ENCODE peak calls at places on chromosome 13, in four cellular contexts. One of them, this sample, is unnamed.

GRCh38 chr13:106548064-106548696 is 12.7 kb upstream of the EFNB2 start:
- DNase-seq in K562: no peak
- DNase-seq in H1: no peak
- DNase-seq in GM12878: no peak
- DNase-seq in this sample: no peak

GRCh38 chr13:40271931-40272775 is 394.3 kb downstream of the FOXO1 start:
- DNase-seq in K562: no peak
- DNase-seq in H1: no peak
- DNase-seq in GM12878: no peak
- DNase-seq in this sample: no peak

GRCh38 chr13:75670496-75670895 is 34.4 kb downstream of the LMO7 start:
- DNase-seq in K562: no peak
- DNase-seq in H1: no peak
- DNase-seq in GM12878: no peak
- DNase-seq in this sample: no peak

GRCh38 chr13:26257049-26257448 is 3.1 kb downstream of the CDK8 start:
- DNase-seq in K562: no peak
- DNase-seq in H1: no peak
- DNase-seq in GM12878: no peak
- DNase-seq in this sample: no peak

GRCh38 chr13:30872685-30873443 is 33.2 kb upstream of the MEDAG start:
- DNase-seq in K562: no peak
- DNase-seq in H1: no peak
- DNase-seq in GM12878: no peak
- DNase-seq in this sample: peak

GRCh38 chr13:24270639-24271131 is 38.7 kb upstream of the C1QTNF9 start:
- DNase-seq in K562: no peak
- DNase-seq in H1: no peak
- DNase-seq in GM12878: peak
- DNase-seq in this sample: peak

GRCh38 chr13:111900390-111901180 is 166.4 kb upstream of the SOX1 start:
- DNase-seq in K562: no peak
- DNase-seq in H1: peak
- DNase-seq in GM12878: no peak
- DNase-seq in this sample: no peak

GRCh38 chr13:34826432-34826831 is 115.6 kb upstream of the NBEA start:
- DNase-seq in K562: no peak
- DNase-seq in H1: no peak
- DNase-seq in GM12878: no peak
- DNase-seq in this sample: peak

GRCh38 chr13:40153516-40153915 is 498.1 kb downstream of the COG6 start:
- DNase-seq in K562: no peak
- DNase-seq in H1: no peak
- DNase-seq in GM12878: no peak
- DNase-seq in this sample: no peak

GRCh38 chr13:99996177-99996705 is 14.7 kb downstream of the ZIC2 start:
- DNase-seq in K562: no peak
- DNase-seq in H1: no peak
- DNase-seq in GM12878: no peak
- DNase-seq in this sample: no peak

GRCh38 chr13:86581711-86582110 is 782.5 kb upstream of the SLITRK6 start:
- DNase-seq in K562: no peak
- DNase-seq in H1: no peak
- DNase-seq in GM12878: no peak
- DNase-seq in this sample: no peak

GRCh38 chr13:52195052-52195837 is 35.8 kb upstream of the NEK3 start:
- DNase-seq in K562: no peak
- DNase-seq in H1: peak
- DNase-seq in GM12878: no peak
- DNase-seq in this sample: no peak

GRCh38 chr13:83876546-83876945 is 5.7 kb downstream of the SLITRK1 start:
- DNase-seq in K562: no peak
- DNase-seq in H1: no peak
- DNase-seq in GM12878: peak
- DNase-seq in this sample: no peak

GRCh38 chr13:97582170-97582569 is 148.2 kb downstream of the RAP2A start:
- DNase-seq in K562: no peak
- DNase-seq in H1: no peak
- DNase-seq in GM12878: no peak
- DNase-seq in this sample: no peak

GRCh38 chr13:33870046-33870668 is 52.2 kb downstream of the RFC3 start:
- DNase-seq in K562: no peak
- DNase-seq in H1: no peak
- DNase-seq in GM12878: no peak
- DNase-seq in this sample: no peak

GRCh38 chr13:46554971-46555370 is 2.0 kb downstream of the LRCH1 start:
- DNase-seq in K562: no peak
- DNase-seq in H1: no peak
- DNase-seq in GM12878: no peak
- DNase-seq in this sample: no peak

GRCh38 chr13:48412881-48413351 is at the start of gene LPAR6:
- DNase-seq in K562: no peak
- DNase-seq in H1: no peak
- DNase-seq in GM12878: no peak
- DNase-seq in this sample: peak

GRCh38 chr13:50222569-50223332 is 207.5 kb downstream of the KCNRG start:
- DNase-seq in K562: no peak
- DNase-seq in H1: no peak
- DNase-seq in GM12878: no peak
- DNase-seq in this sample: no peak

DNA sequence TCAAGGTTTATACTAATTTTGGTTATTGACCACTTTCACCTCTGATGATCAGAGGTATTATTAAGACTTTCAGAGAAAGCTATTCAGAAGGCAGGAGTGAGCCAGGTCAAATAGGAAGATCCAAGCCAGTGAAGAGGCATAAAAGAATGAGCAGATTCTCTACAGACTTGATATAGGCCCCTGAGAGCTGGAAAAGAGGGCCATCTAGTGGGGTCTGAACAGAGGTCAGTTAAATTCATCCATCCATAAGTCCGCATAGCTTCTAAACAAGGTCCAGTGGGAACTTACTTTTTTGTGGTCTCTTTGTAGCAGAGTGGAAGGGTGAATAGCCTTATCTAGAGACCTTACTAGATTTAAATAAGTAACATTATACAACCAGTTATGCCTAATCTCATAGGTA is 126.6 kb upstream of the UFM1 start:
- DNase-seq in K562: no peak
- DNase-seq in H1: no peak
- DNase-seq in GM12878: no peak
- DNase-seq in this sample: peak
- TF ChIP-seq HDAC6 in K562: no peak
- TF ChIP-seq HDAC6 in H1: no peak
- TF ChIP-seq HDAC6 in GM12878: no peak
- TF ChIP-seq HDAC6 in this sample: no peak

GRCh38 chr13:85230754-85231153 is 568.5 kb downstream of the SLITRK6 start:
- DNase-seq in K562: no peak
- DNase-seq in H1: no peak
- DNase-seq in GM12878: no peak
- DNase-seq in this sample: no peak
- TF ChIP-seq HDAC6 in K562: no peak
- TF ChIP-seq HDAC6 in H1: no peak
- TF ChIP-seq HDAC6 in GM12878: no peak
- TF ChIP-seq HDAC6 in this sample: no peak

GRCh38 chr13:22000191-22000590 is 329.3 kb downstream of the FGF9 start:
- DNase-seq in K562: no peak
- DNase-seq in H1: no peak
- DNase-seq in GM12878: no peak
- DNase-seq in this sample: no peak

GRCh38 chr13:21996049-21996448 is 325.2 kb downstream of the FGF9 start:
- DNase-seq in K562: no peak
- DNase-seq in H1: no peak
- DNase-seq in GM12878: no peak
- DNase-seq in this sample: no peak

GRCh38 chr13:21999666-22000065 is 328.8 kb downstream of the FGF9 start:
- DNase-seq in K562: no peak
- DNase-seq in H1: no peak
- DNase-seq in GM12878: no peak
- DNase-seq in this sample: no peak

GRCh38 chr13:21997726-21998125 is 326.9 kb downstream of the FGF9 start:
- DNase-seq in K562: no peak
- DNase-seq in H1: no peak
- DNase-seq in GM12878: no peak
- DNase-seq in this sample: no peak

GRCh38 chr13:21998279-21998678 is 327.4 kb downstream of the FGF9 start:
- DNase-seq in K562: no peak
- DNase-seq in H1: no peak
- DNase-seq in GM12878: no peak
- DNase-seq in this sample: peak
- TF ChIP-seq HDAC6 in K562: no peak
- TF ChIP-seq HDAC6 in H1: no peak
- TF ChIP-seq HDAC6 in GM12878: no peak
- TF ChIP-seq HDAC6 in this sample: no peak

DNA sequence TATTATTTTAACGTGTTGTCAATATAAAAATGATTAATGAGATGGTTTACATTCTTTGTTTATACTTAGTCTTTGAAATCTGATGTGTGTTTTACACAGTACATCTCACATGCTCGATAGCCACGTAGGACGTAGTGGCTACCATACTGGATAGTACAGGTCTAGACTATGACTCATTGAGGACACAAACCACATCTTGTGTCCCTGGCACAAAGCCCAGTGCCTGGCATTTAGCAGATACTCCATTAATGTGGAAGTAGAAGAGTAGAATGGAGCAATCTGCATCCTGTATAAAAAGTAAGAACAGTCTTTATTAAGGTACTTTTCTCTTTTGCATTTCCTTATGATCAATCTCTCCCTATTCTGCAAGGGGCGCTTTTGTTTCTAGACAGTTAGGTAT is 49.0 kb upstream of the FRY start:
- DNase-seq in K562: no peak
- DNase-seq in H1: no peak
- DNase-seq in GM12878: no peak
- DNase-seq in this sample: peak
- TF ChIP-seq HDAC6 in K562: no peak
- TF ChIP-seq HDAC6 in H1: no peak
- TF ChIP-seq HDAC6 in GM12878: no peak
- TF ChIP-seq HDAC6 in this sample: no peak

GRCh38 chr13:89239361-89240127 is 1568.4 kb downstream of the SLITRK5 start:
- DNase-seq in K562: no peak
- DNase-seq in H1: no peak
- DNase-seq in GM12878: no peak
- DNase-seq in this sample: no peak
- TF ChIP-seq HDAC6 in K562: no peak
- TF ChIP-seq HDAC6 in H1: no peak
- TF ChIP-seq HDAC6 in GM12878: no peak
- TF ChIP-seq HDAC6 in this sample: no peak

DNA sequence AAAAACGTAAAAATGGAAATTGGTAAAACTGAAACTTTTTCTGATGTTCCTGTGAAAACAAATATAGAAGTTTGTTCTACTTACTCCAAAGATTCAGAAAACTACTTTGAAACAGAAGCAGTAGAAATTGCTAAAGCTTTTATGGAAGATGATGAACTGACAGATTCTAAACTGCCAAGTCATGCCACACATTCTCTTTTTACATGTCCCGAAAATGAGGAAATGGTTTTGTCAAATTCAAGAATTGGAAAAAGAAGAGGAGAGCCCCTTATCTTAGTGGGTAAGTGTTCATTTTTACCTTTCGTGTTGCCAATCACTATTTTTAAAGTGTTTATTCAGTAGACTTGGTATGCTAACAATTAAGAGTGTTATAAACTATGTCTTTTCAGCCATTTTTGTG is 25.6 kb downstream of the BRCA2 start:
- DNase-seq in K562: no peak
- DNase-seq in H1: no peak
- DNase-seq in GM12878: no peak
- DNase-seq in this sample: no peak
- TF ChIP-seq HDAC6 in K562: no peak
- TF ChIP-seq HDAC6 in H1: no peak
- TF ChIP-seq HDAC6 in GM12878: no peak
- TF ChIP-seq HDAC6 in this sample: no peak

GRCh38 chr13:22846551-22846950 is 334.2 kb upstream of the SGCG start:
- DNase-seq in K562: no peak
- DNase-seq in H1: no peak
- DNase-seq in GM12878: no peak
- DNase-seq in this sample: no peak

DNA sequence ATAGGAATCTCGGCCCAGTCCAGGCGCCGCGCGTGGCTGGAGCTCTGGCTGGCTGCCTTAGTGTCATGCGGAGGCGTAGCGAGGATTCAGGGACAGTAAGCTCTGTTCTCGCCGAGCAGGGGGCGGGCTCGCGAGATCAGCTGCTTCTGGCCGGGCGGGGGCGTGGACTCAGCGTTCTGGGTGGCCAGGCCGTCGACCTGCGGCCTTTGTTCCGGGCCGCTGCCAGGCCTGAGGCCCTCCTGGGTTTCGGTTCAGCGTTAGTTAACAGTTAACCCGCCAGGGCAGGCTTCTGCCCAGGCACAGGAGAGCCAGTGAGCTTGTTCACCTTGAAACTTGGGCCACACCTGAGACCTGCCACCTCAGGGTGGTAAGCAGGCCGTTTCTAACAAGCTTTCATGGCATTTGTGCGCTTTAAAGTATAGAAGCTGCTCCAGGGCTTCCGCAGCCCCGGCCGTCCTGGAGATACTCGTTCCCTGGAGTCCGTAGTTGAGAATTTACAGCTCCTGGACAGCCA is 332.2 kb upstream of the SGCG start:
- DNase-seq in K562: peak
- DNase-seq in H1: peak
- DNase-seq in GM12878: no peak
- DNase-seq in this sample: peak
- TF ChIP-seq HDAC6 in K562: no peak
- TF ChIP-seq HDAC6 in H1: no peak
- TF ChIP-seq HDAC6 in GM12878: no peak
- TF ChIP-seq HDAC6 in this sample: no peak

GRCh38 chr13:93182406-93182805 is 44.2 kb upstream of the GPC6 start:
- DNase-seq in K562: no peak
- DNase-seq in H1: no peak
- DNase-seq in GM12878: no peak
- DNase-seq in this sample: no peak

GRCh38 chr13:93180376-93180966 is 46.1 kb upstream of the GPC6 start:
- DNase-seq in K562: no peak
- DNase-seq in H1: no peak
- DNase-seq in GM12878: no peak
- DNase-seq in this sample: no peak

DNA sequence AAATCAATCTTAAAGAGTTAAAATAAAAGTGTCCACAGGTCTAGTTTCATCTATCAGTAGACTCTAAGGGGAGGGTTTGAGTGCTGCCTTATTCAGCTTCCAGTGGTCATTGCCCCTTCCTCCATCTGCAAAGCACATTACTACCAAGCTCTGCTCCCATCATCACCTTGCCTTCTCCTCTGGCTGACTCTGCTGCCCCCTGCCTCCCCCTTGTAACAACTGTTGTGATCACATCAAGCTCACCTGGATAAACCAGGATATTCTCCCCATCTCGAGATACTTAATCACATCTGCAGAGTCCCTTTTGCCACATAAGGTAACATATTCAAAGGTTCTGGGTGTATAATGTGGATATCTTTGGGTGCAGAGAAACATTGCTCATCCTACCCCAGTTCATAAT is 43.3 kb upstream of the GPC6 start:
- DNase-seq in K562: no peak
- DNase-seq in H1: peak
- DNase-seq in GM12878: no peak
- DNase-seq in this sample: no peak
- TF ChIP-seq HDAC6 in K562: no peak
- TF ChIP-seq HDAC6 in H1: no peak
- TF ChIP-seq HDAC6 in GM12878: no peak
- TF ChIP-seq HDAC6 in this sample: no peak